ENCODE peak calls at places on chromosomes 4 and X, in ten cellular contexts. S is AG04450; I is cardiac muscle cell; G is cardiac fibroblast; F is endodermal cell; L is testis; C is CD8-positive, alpha-beta T cell; Z is heart left ventricle; D is fibroblast of villous mesenchyme; B is Caco-2. U is an unnamed sample.
A peak's percentile ranks its signal among the peaks of the same experiment; 100 is the strongest.

GRCh38 chr4:164700471-164700870 is 53.5 kb upstream of the SMIM31 start:
- DNase-seq in I (no peak), Z (no peak), F (peak; percentile 89), D (no peak), G (no peak), B (peak; percentile 35), S (no peak), L (peak; percentile 69), C (no peak), U (no peak)

GRCh38 chr4:3302786-3303444 is 10.1 kb downstream of the RGS12 start:
- DNase-seq in I (no peak), Z (peak; percentile 13), C (no peak), F (peak; percentile 44), S (no peak), D (no peak), B (no peak), G (no peak), L (peak; percentile 9), U (no peak)

GRCh38 chr4:8642651-8643321 is 50.2 kb downstream of the CPZ start:
- DNase-seq in S (no peak), L (no peak), G (no peak), Z (no peak), B (no peak), F (no peak), I (no peak), D (no peak), C (no peak), U (no peak)

GRCh38 chr4:74109894-74110605 is 11.1 kb upstream of the CXCL2 start:
- DNase-seq in D (peak; percentile 72), Z (no peak), B (no peak), L (no peak), S (peak; percentile 43), C (no peak), I (peak; percentile 82), F (no peak), G (peak; percentile 84), U (peak; percentile 94)

GRCh38 chr4:127124919-127125318 is 507.8 kb upstream of the INTU start:
- DNase-seq in Z (no peak), G (peak; percentile 11), L (no peak), C (no peak), F (no peak), S (no peak), D (peak; percentile 8), I (peak; percentile 22), B (no peak), U (peak; percentile 36)

GRCh38 chrX:73069365-73070035 is 9.8 kb downstream of the PABPC1L2A start:
- DNase-seq in C (no peak), B (no peak), F (no peak), L (no peak), I (no peak), D (no peak), S (no peak), Z (no peak), G (no peak), U (no peak)

GRCh38 chr4:92231511-92231910 is 72.3 kb upstream of the GRID2 start:
- DNase-seq in G (no peak), L (no peak), I (no peak), Z (no peak), S (no peak), D (no peak), C (no peak), B (no peak), F (no peak), U (peak; percentile 33)

GRCh38 chrX:1492421-1493012 is 39.8 kb upstream of the ASMTL start:
- DNase-seq in F (no peak), S (no peak), B (no peak), I (no peak), Z (no peak), L (no peak), D (no peak), C (no peak), G (no peak), U (no peak)

GRCh38 chr4:121192500-121192899 is 28.4 kb upstream of the TNIP3 start:
- DNase-seq in D (peak; percentile 53), L (no peak), C (peak; percentile 13), G (peak; percentile 64), F (peak; percentile 54), Z (no peak), B (peak; percentile 31), S (peak; percentile 15), I (peak; percentile 70), U (peak; percentile 49)

DNA sequence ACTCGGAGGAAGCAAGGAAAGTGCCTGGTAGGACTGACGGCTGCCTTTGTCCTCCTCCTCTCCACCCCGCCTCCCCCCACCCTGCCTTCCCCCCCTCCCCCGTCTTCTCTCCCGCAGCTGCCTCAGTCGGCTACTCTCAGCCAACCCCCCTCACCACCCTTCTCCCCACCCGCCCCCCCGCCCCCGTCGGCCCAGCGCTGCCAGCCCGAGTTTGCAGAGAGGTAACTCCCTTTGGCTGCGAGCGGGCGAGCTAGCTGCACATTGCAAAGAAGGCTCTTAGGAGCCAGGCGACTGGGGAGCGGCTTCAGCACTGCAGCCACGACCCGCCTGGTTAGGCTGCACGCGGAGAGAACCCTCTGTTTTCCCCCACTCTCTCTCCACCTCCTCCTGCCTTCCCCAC is 460 bp downstream of the AR start:
- DNase-seq in L (peak; percentile 61), F (no peak), B (peak; percentile 4), D (no peak), Z (no peak), G (peak; percentile 6), S (no peak), I (no peak), C (no peak), U (peak; percentile 8)
- H3K4me3 ChIP-seq in L (peak overlapping the region; percentile 60), F (peak overlapping the region; percentile 67), B (peak overlapping the region; percentile 42), D (peak overlapping the region; percentile 48), Z (peak overlapping the region; percentile 60), G (peak overlapping the region; percentile 59), S (peak overlapping the region; percentile 63), I (peak overlapping the region; percentile 33), C (no peak overlapping the region), U (peak overlapping the region; percentile 50)

GRCh38 chrX:102711872-102712215 is 404 bp upstream of the GPRASP2 start:
- DNase-seq in D (no peak), G (no peak), B (no peak), S (no peak), I (no peak), F (peak; percentile 56), L (peak; percentile 23), C (no peak), Z (no peak), U (no peak)

GRCh38 chrX:102715967-102716366 is 3.7 kb downstream of the GPRASP2 start:
- DNase-seq in G (no peak), L (no peak), C (no peak), S (no peak), D (no peak), B (no peak), F (no peak), Z (no peak), I (no peak), U (no peak)

GRCh38 chrX:102714994-102715393 is 2.7 kb downstream of the GPRASP2 start:
- DNase-seq in I (no peak), F (peak; percentile 65), S (no peak), D (no peak), C (no peak), Z (no peak), G (no peak), B (no peak), L (no peak), U (no peak)

GRCh38 chrX:102712216-102712966 is at the start of gene GPRASP2:
- DNase-seq in Z (peak; percentile 56), G (peak; percentile 29), C (peak; percentile 19), L (peak; percentile 52), D (peak; percentile 11), F (peak; percentile 72), S (no peak), B (peak; percentile 26), I (peak; percentile 30), U (peak; percentile 10)

DNA sequence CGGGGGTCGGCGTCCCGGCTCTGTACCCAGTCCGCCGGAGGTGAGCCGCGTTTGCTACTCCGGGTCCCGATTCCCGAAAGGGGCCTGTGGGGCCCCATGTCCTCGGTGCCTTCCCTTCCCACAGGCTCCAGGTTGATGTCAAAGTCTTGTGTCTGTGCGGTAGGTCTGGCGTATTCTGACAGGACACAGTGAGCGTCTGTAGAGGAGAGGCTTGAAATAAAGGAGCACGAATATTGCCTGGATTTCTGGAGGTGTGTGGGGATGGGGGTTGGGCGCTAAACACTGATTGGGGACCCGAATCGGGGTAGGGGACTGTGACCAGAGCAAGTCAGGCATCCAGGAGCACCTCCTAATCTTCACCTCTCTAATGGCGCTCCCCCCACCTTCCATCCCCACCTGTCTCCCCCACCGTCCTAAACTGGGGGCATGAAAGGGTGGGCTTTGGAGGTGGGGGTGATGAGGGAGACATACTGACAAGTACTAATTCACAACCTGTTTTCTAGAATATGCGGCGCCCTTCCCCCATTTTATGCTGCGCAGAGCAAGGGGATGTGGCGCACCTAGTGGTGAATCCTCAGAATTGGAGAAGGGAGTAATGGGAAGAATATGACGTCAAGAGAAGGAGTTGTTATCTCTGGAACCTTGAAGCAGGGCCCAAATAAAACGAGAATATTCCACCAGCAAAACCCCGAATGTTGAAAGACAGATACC is 874 bp downstream of the GPRASP2 start:
- DNase-seq in Z (peak; percentile 55), L (peak; percentile 76), F (peak; percentile 74), C (peak; percentile 10), B (peak; percentile 25), D (peak; percentile 59), I (peak; percentile 71), S (no peak), G (peak; percentile 72), U (peak; percentile 50)
- TF ChIP-seq CTCF in Z (peak; percentile 57), L (peak; percentile 77), F (peak; percentile 79), C (no peak), B (peak; percentile 46), D (peak; percentile 66), I (peak; percentile 61), S (peak; percentile 73), G (peak; percentile 65), U (peak; percentile 64)

GRCh38 chr4:1793940-1794808 is 1.1 kb downstream of the FGFR3 start:
- DNase-seq in S (no peak), I (no peak), C (no peak), F (peak; percentile 76), D (peak; percentile 11), Z (no peak), L (no peak), B (no peak), G (peak; percentile 13), U (peak; percentile 14)
- H3K4me3 ChIP-seq in S (peak overlapping the region; percentile 13), I (peak overlapping the region; percentile 54), C (peak overlapping the region; percentile 15), F (peak overlapping the region; percentile 80), D (peak overlapping the region; percentile 41), Z (peak overlapping the region; percentile 65), L (peak overlapping the region; percentile 50), B (peak overlapping the region; percentile 73), G (peak overlapping the region; percentile 14), U (peak overlapping the region; percentile 21)

GRCh38 chrX:23911436-23911835 is 3.6 kb downstream of the CXorf58 start:
- DNase-seq in I (no peak), Z (no peak), L (no peak), S (no peak), F (no peak), B (no peak), C (no peak), G (no peak), D (no peak), U (no peak)

GRCh38 chrX:23907106-23907495 is 637 bp downstream of the APOO start:
- DNase-seq in I (no peak), F (no peak), Z (no peak), B (no peak), D (no peak), L (no peak), C (no peak), G (no peak), S (no peak), U (no peak)

GRCh38 chrX:23904096-23904495 is 3.6 kb downstream of the APOO start:
- DNase-seq in Z (no peak), C (no peak), I (peak; percentile 53), G (peak; percentile 59), F (peak; percentile 62), D (no peak), L (no peak), S (no peak), B (no peak), U (peak; percentile 13)

GRCh38 chrX:23907496-23908218 is at the start of the genes APOO and CXorf58:
- DNase-seq in B (peak; percentile 92), F (peak; percentile 99), Z (peak; percentile 92), S (peak; percentile 77), L (peak; percentile 93), G (peak; percentile 94), C (peak; percentile 88), D (peak; percentile 91), I (peak; percentile 95), U (peak; percentile 92)

GRCh38 chrX:23908219-23909003 is 605 bp downstream of the CXorf58 start:
- DNase-seq in I (no peak), G (no peak), D (no peak), S (no peak), C (no peak), F (peak; percentile 69), L (no peak), B (peak; percentile 24), Z (no peak), U (no peak)
- TF ChIP-seq CTCF in I (peak; percentile 30), G (peak; percentile 25), D (peak; percentile 35), S (peak; percentile 39), C (no peak), F (peak; percentile 83), L (no peak), B (no peak), Z (no peak), U (peak; percentile 39)